ENCODE peak calls at places on chromosomes 12 and 14, in nine cellular contexts. U, N, W, S, I, J, E, X and D are unnamed samples.

GRCh38 chr12:34121360-34121759 is 99.1 kb downstream of the ALG10 start:
- DNase-seq in N (no peak), E (no peak), J (no peak), X (no peak), S (no peak), W (no peak), I (no peak), U (no peak), D (no peak)

GRCh38 chr14:81974543-81974942 is 440.9 kb upstream of the SEL1L start:
- DNase-seq in I (no peak), S (no peak), E (no peak), X (no peak), W (no peak), U (no peak), N (no peak), J (no peak), D (no peak)

GRCh38 chr12:29309320-29309902 is 71.6 kb downstream of the ERGIC2 start:
- DNase-seq in E (no peak), N (no peak), U (no peak), W (no peak), J (no peak), I (no peak), X (peak), S (no peak), D (no peak)

GRCh38 chr12:13205809-13206559 is 9.5 kb downstream of the EMP1 start:
- DNase-seq in I (no peak), E (peak), S (no peak), U (no peak), N (no peak), W (no peak), J (no peak), X (peak), D (peak)

GRCh38 chr14:62347658-62348057 is 585.4 kb downstream of the SNAPC1 start:
- DNase-seq in X (no peak), S (no peak), W (no peak), U (no peak), I (no peak), N (no peak), E (no peak), J (no peak), D (no peak)

GRCh38 chr14:70514168-70515069 is 20.4 kb downstream of the ADAM20 start:
- DNase-seq in I (no peak), E (no peak), X (no peak), S (no peak), W (no peak), J (no peak), U (no peak), N (no peak), D (no peak)

GRCh38 chr12:83432176-83432719 is 745.5 kb downstream of the TMTC2 start:
- DNase-seq in J (no peak), X (no peak), N (no peak), W (no peak), E (no peak), I (no peak), S (no peak), U (no peak), D (no peak)

GRCh38 chr12:82793882-82794281 is 107.2 kb downstream of the TMTC2 start:
- DNase-seq in W (no peak), U (no peak), N (no peak), X (no peak), E (no peak), S (no peak), I (no peak), J (no peak), D (no peak)

GRCh38 chr12:2557589-2557988 is 237.2 kb upstream of the FKBP4 start:
- DNase-seq in N (no peak), S (no peak), X (no peak), U (no peak), J (no peak), E (no peak), I (no peak), W (no peak), D (no peak)

DNA sequence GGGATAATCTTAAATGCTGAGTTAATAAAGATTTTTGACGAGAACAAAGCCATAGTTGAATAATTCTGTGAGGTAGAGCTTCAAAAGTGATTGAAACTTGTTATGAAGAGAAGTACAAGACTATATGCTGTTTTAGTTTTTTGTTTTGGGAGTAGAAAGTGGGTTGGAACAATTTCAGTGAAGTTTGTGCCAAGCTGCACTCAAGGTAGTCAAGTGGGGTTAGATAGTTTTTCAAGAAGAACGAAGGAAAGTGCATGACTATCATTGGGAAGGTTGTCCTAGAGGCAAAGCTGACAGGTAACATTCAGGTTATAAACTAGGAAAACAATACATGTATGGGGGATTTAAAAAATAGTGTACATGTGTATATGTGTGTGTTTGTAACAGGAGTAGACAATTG is 16.2 kb downstream of the FUT8 start:
- DNase-seq in I (no peak), U (no peak), W (no peak), X (no peak), E (no peak), J (no peak), N (no peak), S (no peak), D (no peak)
- TF ChIP-seq POLR2A in I (no peak), U (no peak), W (no peak), X (no peak), E (no peak), J (no peak), N (no peak), S (no peak), D (no peak)

DNA sequence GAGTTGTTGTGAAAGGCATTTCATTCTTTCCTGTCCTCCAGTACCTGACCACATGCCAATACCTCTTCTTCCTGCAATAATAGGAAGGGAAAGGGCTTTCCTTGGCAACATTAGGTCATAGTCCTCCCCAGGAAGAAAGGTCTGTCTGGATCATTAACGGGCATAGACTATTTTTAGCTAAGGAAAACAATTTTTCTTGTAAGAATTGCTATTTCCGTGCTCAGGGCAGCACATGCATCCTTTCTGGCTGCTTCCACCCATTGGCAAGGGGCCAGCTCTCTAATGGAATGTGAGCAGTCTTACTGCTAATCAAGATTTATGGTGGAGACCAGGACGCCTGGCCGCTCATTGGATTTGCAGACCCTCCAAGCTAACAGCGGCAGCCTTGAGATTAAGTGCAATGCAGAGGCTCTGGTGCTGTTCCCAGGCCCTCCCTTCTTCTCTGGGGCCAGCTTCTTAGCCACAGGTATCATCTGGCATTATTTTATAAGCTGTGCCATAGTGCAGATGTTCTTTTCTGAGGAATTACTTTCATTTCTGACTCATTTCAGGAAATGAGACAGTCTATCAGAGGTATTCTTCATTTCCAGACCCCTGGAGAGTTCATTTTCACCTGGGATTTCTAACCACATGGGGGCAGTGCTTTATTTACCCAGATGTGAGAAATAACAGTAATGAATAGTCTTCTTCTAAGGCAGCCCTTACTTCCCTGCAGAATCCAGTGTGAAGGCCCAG is 52.9 kb downstream of the ANO6 start:
- DNase-seq in J (peak), N (peak), U (peak), W (peak), I (peak), E (peak), S (peak), X (peak), D (peak)
- H3K4me3 ChIP-seq in J (no peak), N (no peak), U (no peak), W (no peak), I (no peak), E (no peak), S (no peak), X (no peak), D (no peak)

GRCh38 chr14:95520346-95520745 is 3.9 kb upstream of the SYNE3 start:
- DNase-seq in N (no peak), E (no peak), I (no peak), J (peak), W (no peak), X (no peak), S (peak), U (peak), D (no peak)

GRCh38 chr14:95522116-95522515 is 5.7 kb upstream of the SYNE3 start:
- DNase-seq in N (no peak), E (no peak), U (no peak), I (no peak), X (no peak), J (no peak), S (peak), W (no peak), D (no peak)

GRCh38 chr14:95521001-95521400 is 4.6 kb upstream of the SYNE3 start:
- DNase-seq in X (no peak), U (peak), N (no peak), J (no peak), I (no peak), S (peak), E (no peak), W (no peak), D (peak)

GRCh38 chr14:95518045-95518751 is 1.7 kb upstream of the SYNE3 start:
- DNase-seq in I (no peak), U (peak), N (no peak), S (peak), J (no peak), W (no peak), E (no peak), X (peak), D (peak)

DNA sequence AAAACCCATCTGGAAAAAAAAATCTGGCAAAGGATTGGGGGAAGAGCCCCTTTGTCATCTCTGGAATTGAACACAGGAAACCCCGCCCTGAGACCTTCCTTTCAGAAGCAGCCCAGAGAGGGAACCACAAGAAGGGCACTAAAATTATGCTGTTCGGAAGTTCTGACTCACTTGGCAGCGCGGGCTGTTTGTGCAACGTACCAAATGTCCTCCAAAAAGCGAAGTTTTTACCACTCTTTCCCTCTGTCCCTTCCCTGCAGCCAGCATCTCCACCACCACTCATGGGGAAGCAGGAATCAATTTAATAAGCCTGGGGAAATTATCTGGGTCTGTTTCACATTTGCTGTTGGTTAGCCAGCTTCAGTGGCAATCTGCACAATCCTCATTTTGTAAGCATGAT is 3.2 kb upstream of the SYNE3 start:
- DNase-seq in X (peak), S (peak), J (peak), E (no peak), W (peak), N (peak), U (peak), I (peak), D (peak)
- TF ChIP-seq POLR2A in X (no peak), S (no peak), J (no peak), E (no peak), W (no peak), N (no peak), U (no peak), I (no peak), D (no peak)

DNA sequence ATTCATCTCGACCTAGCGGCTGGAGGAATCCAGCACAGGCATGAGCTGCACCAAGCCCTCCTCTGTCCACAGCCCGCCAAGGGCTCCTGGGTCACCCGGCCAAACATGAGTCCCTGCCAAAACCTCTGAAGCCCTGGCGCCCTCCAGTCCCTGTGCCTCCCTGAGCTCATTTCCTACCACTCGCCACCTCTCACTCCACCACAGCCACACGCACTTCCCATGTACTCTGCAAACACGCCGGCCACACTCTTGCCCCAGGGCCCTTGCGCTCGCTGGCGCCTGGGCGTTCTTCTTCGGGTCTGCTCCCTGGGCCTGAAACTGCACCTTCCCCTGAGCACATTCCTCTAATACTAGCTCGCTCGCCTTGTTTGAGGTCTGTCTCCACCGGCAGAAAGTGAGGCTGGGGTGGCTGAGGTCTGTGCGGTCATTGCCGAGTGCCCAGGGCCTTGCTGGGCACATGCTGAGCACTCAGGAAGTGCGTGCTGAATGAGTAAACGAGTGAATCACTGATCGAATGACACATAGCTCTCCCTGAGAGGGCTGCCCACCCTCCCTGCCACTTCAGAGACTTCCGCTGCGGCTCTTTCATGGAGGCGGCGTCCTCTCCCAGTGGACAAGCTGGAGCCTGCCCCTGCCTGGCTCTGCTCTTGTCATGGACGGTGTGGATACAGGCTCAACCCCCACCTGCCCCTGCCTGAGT is 33.7 kb upstream of the DLK1 start:
- DNase-seq in U (no peak), N (no peak), S (no peak), W (no peak), I (no peak), J (no peak), X (peak), E (peak), D (peak)
- H3K4me3 ChIP-seq in U (no peak), N (no peak), S (no peak), W (no peak), I (no peak), J (no peak), X (no peak), E (peak), D (no peak)

DNA sequence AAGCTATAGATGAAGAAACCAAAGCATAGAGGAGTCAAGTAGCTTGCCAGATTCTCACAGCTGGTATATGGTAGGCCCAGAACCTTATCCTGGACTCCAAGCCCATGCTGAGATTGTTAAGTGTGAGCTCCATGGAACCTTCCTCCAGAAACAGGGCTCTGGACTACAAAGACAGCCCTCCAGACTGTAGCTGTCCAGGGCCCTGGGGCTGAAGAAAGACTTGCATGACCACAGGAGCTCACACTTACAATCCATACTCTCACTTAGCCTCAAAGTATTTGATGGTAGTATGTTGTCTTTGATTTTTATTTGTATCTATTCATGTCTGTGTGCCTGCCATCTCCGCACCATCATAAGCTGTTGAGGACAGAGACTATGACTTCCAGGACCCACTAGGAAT is 53.8 kb upstream of the GNG2 start:
- DNase-seq in N (no peak), X (no peak), J (no peak), U (no peak), W (no peak), E (no peak), S (no peak), I (no peak), D (no peak)
- TF ChIP-seq POLR2A in N (no peak), X (no peak), J (no peak), U (no peak), W (no peak), E (no peak), S (no peak), I (no peak), D (no peak)

GRCh38 chr12:96020314-96021003 is 14.9 kb downstream of the LTA4H start:
- DNase-seq in N (no peak), X (no peak), S (no peak), W (no peak), J (no peak), U (peak), I (no peak), E (no peak), D (no peak)
- H3K4me3 ChIP-seq in N (no peak), X (no peak), S (no peak), W (no peak), J (no peak), U (no peak), I (no peak), E (no peak), D (no peak)

GRCh38 chr14:24366375-24366663 is 1.7 kb upstream of the NFATC4 start:
- DNase-seq in W (no peak), U (no peak), J (no peak), E (no peak), X (no peak), S (no peak), N (no peak), I (no peak), D (no peak)

GRCh38 chr14:24368215-24368561 is 204 bp downstream of the NFATC4 start:
- DNase-seq in S (no peak), W (no peak), I (no peak), U (peak), N (no peak), E (no peak), J (no peak), X (no peak), D (no peak)

GRCh38 chr14:24367506-24368214 is at the start of gene NFATC4:
- DNase-seq in I (peak), J (peak), X (peak), S (no peak), N (peak), E (no peak), W (peak), U (peak), D (peak)

GRCh38 chr14:24365600-24366374 is 2.2 kb upstream of the NFATC4 start:
- DNase-seq in S (peak), U (peak), N (peak), W (peak), J (peak), E (peak), I (peak), X (peak), D (peak)

GRCh38 chr14:24366664-24367505 is 1.1 kb upstream of the NFATC4 start:
- DNase-seq in U (peak), W (peak), I (peak), N (peak), E (peak), S (peak), X (peak), J (peak), D (peak)
- TF ChIP-seq POLR2A in U (peak), W (peak), I (no peak), N (peak), E (no peak), S (no peak), X (no peak), J (no peak), D (peak)